ENCODE peak calls at places on chromosomes 11 and 22, in four cellular contexts. Z is EL, S is T-helper 2 cell, M is activated T-cell treated with anti-CD3 and anti-CD28 coated beads for 48 hours. G is an unnamed sample.

GRCh38 chr11:105774899-105775298 is 165.0 kb downstream of the GRIA4 start:
- DNase-seq in Z (no peak), S (no peak), M (no peak), G (no peak)

GRCh38 chr22:38735126-38735464 is 20.7 kb downstream of the SUN2 start:
- DNase-seq in Z (no peak), S (no peak), M (no peak), G (no peak)

GRCh38 chr11:115193931-115194797 is 310.1 kb downstream of the CADM1 start:
- DNase-seq in Z (no peak), S (no peak), M (no peak), G (peak)

GRCh38 chr11:126546191-126546590 is 190.7 kb downstream of the ST3GAL4 start:
- DNase-seq in Z (peak), S (no peak), M (no peak), G (peak)

GRCh38 chr22:17972385-17973181 is 51.8 kb downstream of the MICAL3 start:
- DNase-seq in Z (peak), S (no peak), M (no peak), G (peak)

GRCh38 chr11:17987826-17988225 is 25.0 kb downstream of the SERGEF start:
- DNase-seq in Z (no peak), S (no peak), M (no peak), G (peak)

GRCh38 chr11:33772300-33772699 is 2.0 kb downstream of the FBXO3 start:
- DNase-seq in Z (peak), S (no peak), M (no peak), G (no peak)

GRCh38 chr22:37300551-37301017 is 18.3 kb downstream of the CYTH4 start:
- DNase-seq in Z (no peak), S (peak), M (no peak), G (no peak)

GRCh38 chr22:38986629-38987028 is 4.5 kb downstream of the APOBEC3B start:
- DNase-seq in Z (no peak), S (no peak), M (no peak), G (no peak)

GRCh38 chr11:71451596-71452353 is 1.2 kb upstream of the NADSYN1 start:
- DNase-seq in Z (no peak), S (no peak), M (no peak), G (no peak)

G was measured in EH.